ENCODE peak calls at places on chromosomes 3 and 15, in six cellular contexts. P is left ventricle myocardium superior, Q is NCI-H1105, E is AG09309, D is GM20000, H is B cell. F is an unnamed sample.

GRCh38 chr3:129602730-129603560 is 3.5 kb downstream of the PLXND1 start:
- DNase-seq in P (peak), Q (no peak), E (peak), D (no peak), H (no peak), F (no peak)

GRCh38 chr15:82159922-82160321 is 102.6 kb downstream of the EFL1 start:
- DNase-seq in P (no peak), Q (no peak), E (peak), D (no peak), H (no peak), F (no peak)

GRCh38 chr3:42503957-42504333 is 1.5 kb downstream of the VIPR1 start:
- DNase-seq in P (no peak), Q (no peak), E (no peak), D (no peak), H (peak), F (no peak)

GRCh38 chr3:127584734-127585133 is 5.8 kb downstream of the TPRA1 start:
- DNase-seq in P (no peak), Q (no peak), E (no peak), D (no peak), H (no peak), F (no peak)

GRCh38 chr15:67832031-67832551 is 6.8 kb downstream of the SKOR1 start:
- DNase-seq in P (no peak), Q (no peak), E (no peak), D (no peak), H (no peak), F (no peak)

GRCh38 chr3:112858410-112859069 is 11.9 kb upstream of the CD200R1L start:
- DNase-seq in P (no peak), Q (no peak), E (no peak), D (no peak), H (peak), F (no peak)

GRCh38 chr3:142925140-142925539 is 36.3 kb upstream of the PCOLCE2 start:
- DNase-seq in P (no peak), Q (no peak), E (no peak), D (no peak), H (no peak), F (no peak)

GRCh38 chr15:32786906-32787305 is 69.1 kb downstream of the GREM1 start:
- DNase-seq in P (no peak), Q (no peak), E (no peak), D (no peak), H (no peak), F (no peak)

GRCh38 chr3:44414517-44415090 is 62.9 kb downstream of the ZNF445 start:
- DNase-seq in P (no peak), Q (no peak), E (no peak), D (no peak), H (no peak), F (no peak)

GRCh38 chr15:28957606-28958498 is 72.1 kb downstream of the APBA2 start:
- DNase-seq in P (no peak), Q (no peak), E (no peak), D (no peak), H (no peak), F (no peak)

GRCh38 chr15:39235084-39235795 is 345.6 kb upstream of the THBS1 start:
- DNase-seq in P (no peak), Q (no peak), E (peak), D (no peak), H (no peak), F (no peak)

GRCh38 chr15:63874616-63875015 is 40.9 kb upstream of the HERC1 start:
- DNase-seq in P (no peak), Q (no peak), E (no peak), D (no peak), H (no peak), F (no peak)

GRCh38 chr3:71438004-71438685 is 145.4 kb downstream of the FOXP1 start:
- DNase-seq in P (no peak), Q (no peak), E (no peak), D (no peak), H (no peak), F (no peak)

GRCh38 chr15:48423342-48423741 is 92.1 kb downstream of the DUT start:
- DNase-seq in P (no peak), Q (no peak), E (no peak), D (no peak), H (no peak), F (no peak)

GRCh38 chr3:173584093-173584833 is 186.7 kb downstream of the NLGN1 start:
- DNase-seq in P (no peak), Q (peak), E (no peak), D (peak), H (no peak), F (no peak)

GRCh38 chr3:72274511-72275295 is 489.8 kb upstream of the PROK2 start:
- DNase-seq in P (peak), Q (no peak), E (peak), D (peak), H (peak), F (no peak)

GRCh38 chr15:40439461-40440299 is 1.1 kb upstream of the BAHD1 start:
- DNase-seq in P (peak), Q (no peak), E (no peak), D (peak), H (peak), F (no peak)

GRCh38 chr15:67253517-67254237 is 784 bp downstream of the AAGAB start:
- DNase-seq in P (no peak), Q (no peak), E (no peak), D (no peak), H (no peak), F (no peak)

GRCh38 chr15:100108846-100109245 is 232.9 kb downstream of the ADAMTS17 start:
- DNase-seq in P (no peak), Q (no peak), E (no peak), D (no peak), H (no peak), F (no peak)

GRCh38 chr3:190424478-190425439 is 24.9 kb downstream of the TMEM207 start:
- DNase-seq in P (peak), Q (peak), E (peak), D (peak), H (peak), F (peak)

GRCh38 chr15:38128389-38128788 is 124.2 kb upstream of the SPRED1 start:
- DNase-seq in P (no peak), Q (no peak), E (no peak), D (no peak), H (no peak), F (no peak)

GRCh38 chr15:66004618-66005262 is 135.4 kb downstream of the RAB11A start:
- DNase-seq in P (no peak), Q (no peak), E (no peak), D (peak), H (no peak), F (no peak)

GRCh38 chr3:166274996-166275395 is 437.8 kb upstream of the BCHE start:
- DNase-seq in P (no peak), Q (no peak), E (no peak), D (no peak), H (no peak), F (no peak)

GRCh38 chr3:42525212-42525611 is 22.8 kb downstream of the VIPR1 start:
- DNase-seq in P (no peak), Q (no peak), E (no peak), D (no peak), H (no peak), F (no peak)

GRCh38 chr3:108462899-108463298 is 47.5 kb downstream of the MYH15 start:
- DNase-seq in P (no peak), Q (no peak), E (no peak), D (no peak), H (no peak), F (no peak)

GRCh38 chr3:70358978-70359580 is 46.6 kb upstream of the MDFIC2 start:
- DNase-seq in P (no peak), Q (no peak), E (peak), D (peak), H (no peak), F (no peak)

GRCh38 chr3:1506090-1506489 is 413.3 kb downstream of the CNTN6 start:
- DNase-seq in P (no peak), Q (no peak), E (no peak), D (no peak), H (no peak), F (no peak)

GRCh38 chr3:5464684-5465083 is 277.2 kb downstream of the EDEM1 start:
- DNase-seq in P (no peak), Q (no peak), E (no peak), D (no peak), H (no peak), F (no peak)

GRCh38 chr15:40290540-40291087 is 7.8 kb upstream of the ANKRD63 start:
- DNase-seq in P (no peak), Q (no peak), E (no peak), D (no peak), H (no peak), F (no peak)

GRCh38 chr15:78387678-78388077 is 47.5 kb downstream of the CRABP1 start:
- DNase-seq in P (no peak), Q (peak), E (no peak), D (no peak), H (no peak), F (no peak)

GRCh38 chr3:101020616-101021015 is 27.4 kb upstream of the ABI3BP start:
- DNase-seq in P (no peak), Q (no peak), E (no peak), D (no peak), H (no peak), F (no peak)

GRCh38 chr3:50324351-50325144 is 2.0 kb upstream of the HYAL2 start:
- DNase-seq in P (peak), Q (no peak), E (no peak), D (peak), H (peak), F (peak)

GRCh38 chr3:155102329-155102728 is 22.2 kb downstream of the MME start:
- DNase-seq in P (no peak), Q (no peak), E (no peak), D (no peak), H (no peak), F (no peak)

GRCh38 chr3:84547207-84547606 is 411.6 kb upstream of the CADM2 start:
- DNase-seq in P (no peak), Q (no peak), E (no peak), D (no peak), H (no peak), F (no peak)

GRCh38 chr15:98150531-98150930 is 190.0 kb downstream of the ARRDC4 start:
- DNase-seq in P (no peak), Q (no peak), E (no peak), D (no peak), H (no peak), F (no peak)